ENCODE peak calls at places on chromosomes 1 and 21, in eight cellular contexts. L is NCI-H774; R is hippocampal formation; B is natural killer cell; C is right cardiac atrium; U is IMR-90; H is GM12878; A is stimulated activated CD8-positive, alpha-beta memory T cell treated with anti-CD3 and anti-CD28 coated beads, Interleukin-7, amount 100 ng/mL, for 48 hours. P is an unnamed sample.

GRCh38 chr1:45535988-45536766 is 14.4 kb upstream of the AKR1A1 start:
- DNase-seq in L (no peak), R (no peak), B (no peak), C (no peak), U (no peak), H (no peak), A (no peak), P (peak)

GRCh38 chr1:2540816-2541492 is 10.9 kb upstream of the HES5 start:
- DNase-seq in L (no peak), R (no peak), B (no peak), C (peak), U (no peak), H (no peak), A (no peak), P (no peak)

GRCh38 chr1:214846276-214846675 is 236.3 kb upstream of the KCNK2 start:
- DNase-seq in L (no peak), R (no peak), B (no peak), C (no peak), U (no peak), H (no peak), A (no peak), P (no peak)

GRCh38 chr1:67645495-67646144 is 39.4 kb upstream of the GADD45A start:
- DNase-seq in L (no peak), R (no peak), B (no peak), C (peak), U (no peak), H (no peak), A (no peak), P (no peak)

GRCh38 chr1:178039826-178040380 is 54.0 kb upstream of the RASAL2 start:
- DNase-seq in L (no peak), R (no peak), B (no peak), C (no peak), U (no peak), H (no peak), A (no peak), P (no peak)

GRCh38 chr1:44417351-44418021 is 12.4 kb downstream of the RNF220 start:
- DNase-seq in L (peak), R (peak), B (no peak), C (peak), U (no peak), H (no peak), A (no peak), P (no peak)

GRCh38 chr21:31253684-31254083 is 90.4 kb downstream of the TIAM1 start:
- DNase-seq in L (no peak), R (no peak), B (no peak), C (no peak), U (no peak), H (no peak), A (no peak), P (no peak)

GRCh38 chr1:51101976-51102375 is at the start of gene C1orf185:
- DNase-seq in L (no peak), R (no peak), B (no peak), C (no peak), U (no peak), H (no peak), A (no peak), P (no peak)

GRCh38 chr1:61687901-61688300 is 37.0 kb downstream of the TM2D1 start:
- DNase-seq in L (no peak), R (no peak), B (no peak), C (no peak), U (peak), H (no peak), A (no peak), P (no peak)

GRCh38 chr21:31911138-31911907 is 38.5 kb downstream of the HUNK start:
- DNase-seq in L (no peak), R (no peak), B (no peak), C (no peak), U (peak), H (no peak), A (no peak), P (no peak)